ENCODE peak calls at places on chromosomes 13 and 19, in seven cellular contexts. K is progenitor cell of endocrine pancreas, S is kidney epithelial cell, V is endothelial cell, J is lower leg skin, H is OCI-LY7, Q is AG04450. W is an unnamed sample.

GRCh38 chr13:108676620-108677019 is 47.2 kb downstream of the MYO16 start:
- DNase-seq in K (no peak), S (no peak), V (no peak), J (no peak), H (no peak), Q (no peak), W (no peak)

GRCh38 chr13:113588394-113589111 is 4.0 kb downstream of the TFDP1 start:
- DNase-seq in K (no peak), S (no peak), V (no peak), J (no peak), H (no peak), Q (no peak), W (no peak)

GRCh38 chr13:20175907-20176652 is 15.2 kb upstream of the GJA3 start:
- DNase-seq in K (no peak), S (no peak), V (no peak), J (no peak), H (no peak), Q (no peak), W (no peak)

GRCh38 chr13:45162821-45163220 is 38.0 kb downstream of the KCTD4 start:
- DNase-seq in K (no peak), S (peak), V (no peak), J (no peak), H (no peak), Q (peak), W (no peak)

GRCh38 chr13:93505104-93505952 is 278.7 kb downstream of the GPC6 start:
- DNase-seq in K (no peak), S (no peak), V (no peak), J (no peak), H (no peak), Q (no peak), W (no peak)

GRCh38 chr13:72109863-72110262 is 242.9 kb upstream of the DACH1 start:
- DNase-seq in K (no peak), S (no peak), V (no peak), J (no peak), H (no peak), Q (no peak), W (no peak)

GRCh38 chr19:1941146-1942077 is at the start of gene CSNK1G2:
- DNase-seq in K (no peak), S (no peak), V (no peak), J (no peak), H (no peak), Q (no peak), W (no peak)

GRCh38 chr19:46364359-46364758 is 17.5 kb downstream of the PPP5C start:
- DNase-seq in K (no peak), S (no peak), V (no peak), J (no peak), H (no peak), Q (no peak), W (no peak)

GRCh38 chr19:10864538-10864899 is 6.8 kb upstream of the CARM1 start:
- DNase-seq in K (peak), S (no peak), V (peak), J (peak), H (peak), Q (peak), W (peak)

GRCh38 chr13:113324336-113324882 is 27.4 kb downstream of the LAMP1 start:
- DNase-seq in K (no peak), S (no peak), V (no peak), J (no peak), H (no peak), Q (no peak), W (no peak)

GRCh38 chr13:112078879-112079526 is 12.1 kb downstream of the SOX1 start:
- DNase-seq in K (no peak), S (no peak), V (no peak), J (no peak), H (no peak), Q (no peak), W (no peak)

GRCh38 chr19:5593963-5594255 is 26.2 kb upstream of the TINCR start:
- DNase-seq in K (no peak), S (no peak), V (no peak), J (no peak), H (no peak), Q (no peak), W (no peak)

GRCh38 chr19:5592531-5592930 is 24.8 kb upstream of the TINCR start:
- DNase-seq in K (no peak), S (no peak), V (no peak), J (no peak), H (no peak), Q (no peak), W (no peak)

GRCh38 chr19:5595129-5595528 is 27.4 kb upstream of the TINCR start:
- DNase-seq in K (no peak), S (no peak), V (no peak), J (no peak), H (no peak), Q (no peak), W (no peak)

GRCh38 chr19:5594521-5594950 is 26.8 kb upstream of the TINCR start:
- DNase-seq in K (no peak), S (no peak), V (no peak), J (no peak), H (no peak), Q (no peak), W (no peak)

DNA sequence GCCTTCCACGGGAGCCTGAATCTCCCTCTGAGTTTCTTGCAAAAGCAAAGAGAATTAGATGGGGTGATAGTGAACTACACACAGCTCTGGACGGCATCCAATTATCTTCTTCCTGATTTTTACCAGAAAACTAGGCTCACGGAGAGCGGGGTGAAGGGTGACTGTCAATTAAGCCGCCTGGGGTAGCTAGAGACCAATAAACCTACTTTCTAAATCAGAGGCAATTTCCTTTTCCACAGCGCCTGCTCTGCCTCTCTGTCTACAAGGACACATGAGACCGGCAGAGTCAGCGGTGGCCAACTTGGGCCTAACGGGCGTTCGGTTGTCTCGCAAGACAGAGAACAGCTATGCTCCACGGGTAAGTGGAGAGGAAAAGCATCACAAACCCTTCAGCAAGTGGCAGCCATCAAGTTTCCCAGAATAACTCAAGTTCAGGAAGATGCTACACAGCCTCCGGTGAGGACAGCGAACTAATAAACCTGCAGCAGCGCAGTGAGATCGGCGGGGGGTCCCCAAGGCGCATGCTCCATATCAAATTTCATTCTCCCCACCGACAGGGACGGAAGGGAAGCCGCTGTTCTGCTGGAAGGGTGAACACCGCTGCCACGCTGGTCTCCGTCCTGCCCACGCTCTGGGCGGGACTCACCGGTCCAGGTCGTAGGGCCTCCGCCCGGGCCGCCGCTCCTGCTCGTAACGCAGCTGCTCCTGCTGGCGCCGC is 25.7 kb upstream of the TINCR start:
- DNase-seq in K (no peak), S (no peak), V (no peak), J (no peak), H (no peak), Q (no peak), W (no peak)
- TF ChIP-seq CTCF in K (no peak), S (no peak), V (no peak), J (no peak), H (no peak), Q (no peak), W (no peak)

GRCh38 chr13:79406597-79406908 is 498 bp upstream of the RBM26 start:
- DNase-seq in K (no peak), S (no peak), V (no peak), J (no peak), H (no peak), Q (no peak), W (no peak)
- TF ChIP-seq CTCF in K (peak), S (no peak), V (no peak), J (no peak), H (no peak), Q (peak), W (peak)

GRCh38 chr19:4692275-4693077 is 22.3 kb upstream of the MYDGF start:
- DNase-seq in K (no peak), S (no peak), V (no peak), J (no peak), H (no peak), Q (no peak), W (no peak)

GRCh38 chr19:4691383-4691782 is 21.2 kb upstream of the MYDGF start:
- DNase-seq in K (no peak), S (no peak), V (no peak), J (no peak), H (no peak), Q (no peak), W (no peak)

GRCh38 chr19:4688587-4688986 is 18.4 kb upstream of the MYDGF start:
- DNase-seq in K (no peak), S (no peak), V (no peak), J (no peak), H (no peak), Q (no peak), W (no peak)

GRCh38 chr19:4689403-4689802 is 19.3 kb upstream of the MYDGF start:
- DNase-seq in K (no peak), S (no peak), V (no peak), J (no peak), H (no peak), Q (no peak), W (no peak)

DNA sequence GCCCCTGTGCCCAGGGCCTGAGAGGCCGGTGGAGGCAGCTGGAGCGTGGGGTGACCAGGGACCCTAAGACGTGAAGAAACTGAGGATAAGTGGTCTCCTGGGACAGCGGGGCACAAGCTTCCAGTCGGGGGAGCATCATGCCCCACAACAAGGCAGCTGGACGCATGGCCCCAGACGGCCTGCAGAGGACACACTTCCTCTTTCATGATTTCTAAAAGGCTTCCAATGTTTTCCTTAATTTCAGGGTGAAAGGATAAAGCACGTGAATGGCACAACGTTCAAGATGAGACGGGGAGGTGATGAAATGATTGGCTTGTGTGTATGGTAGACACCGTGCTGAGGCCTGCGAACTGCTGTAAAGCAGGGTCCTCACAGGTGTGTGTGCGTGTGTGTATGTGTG is 20.2 kb upstream of the MYDGF start:
- DNase-seq in K (no peak), S (no peak), V (no peak), J (no peak), H (no peak), Q (no peak), W (no peak)
- TF ChIP-seq CTCF in K (no peak), S (peak), V (no peak), J (no peak), H (no peak), Q (no peak), W (no peak)

DNA sequence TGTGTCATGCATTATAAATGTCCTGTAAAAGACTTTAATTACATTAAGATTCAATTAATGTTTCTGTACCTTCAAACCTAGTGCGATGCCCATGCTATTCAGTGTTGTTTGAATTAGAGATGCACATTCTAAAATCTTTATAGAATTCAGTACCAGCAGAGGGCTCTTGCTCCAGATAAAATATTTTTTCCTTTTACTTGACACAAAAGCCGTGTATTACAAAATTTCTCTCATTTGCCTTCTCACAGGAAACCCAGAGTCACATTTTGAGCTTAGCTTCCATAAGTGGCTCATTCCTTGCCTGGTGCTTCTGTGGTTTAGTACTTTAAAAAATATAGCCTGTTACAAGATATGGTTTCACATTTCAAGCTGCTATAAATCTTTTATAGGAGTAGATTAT is 101.2 kb downstream of the RNF17 start:
- DNase-seq in K (no peak), S (no peak), V (no peak), J (no peak), H (peak), Q (no peak), W (no peak)
- TF ChIP-seq CTCF in K (no peak), S (peak), V (no peak), J (no peak), H (peak), Q (peak), W (peak)

W was measured in neural crest cell.